ENCODE peak calls at places on chromosomes 5 and 9, in eight cellular contexts. X is PC-3; N is transverse colon; B is CD8-positive, alpha-beta memory T cell; G is lower lobe of right lung; J is endothelial cell of umbilical vein; A is psoas muscle; Q is mesenchymal stem cell. E is an unnamed sample.

GRCh38 chr5:1897386-1897785 is 14.7 kb upstream of the IRX4 start:
- DNase-seq in N (no peak), X (no peak), B (no peak), A (no peak), G (peak; percentile 27), J (no peak), Q (no peak), E (no peak)

GRCh38 chr9:121885345-121885901 is 207.7 kb downstream of the TTLL11 start:
- DNase-seq in J (no peak), X (no peak), A (no peak), B (no peak), N (no peak), Q (peak; percentile 78), G (no peak), E (no peak)

GRCh38 chr5:10856646-10857332 is 95.8 kb upstream of the DAP start:
- DNase-seq in B (no peak), J (peak; percentile 30), X (peak; percentile 62), A (peak; percentile 17), Q (peak; percentile 84), G (no peak), N (peak; percentile 16), E (peak; percentile 83)

GRCh38 chr9:121300283-121301119 is 32.5 kb downstream of the GSN start:
- DNase-seq in J (no peak), Q (no peak), N (no peak), G (no peak), B (no peak), X (no peak), A (no peak), E (no peak)

GRCh38 chr9:94950733-94951590 is 224.5 kb downstream of the AOPEP start:
- DNase-seq in J (peak; percentile 85), B (no peak), N (no peak), A (no peak), X (no peak), G (no peak), Q (no peak), E (no peak)

GRCh38 chr9:70352356-70352755 is 62.1 kb downstream of the KLF9 start:
- DNase-seq in X (peak; percentile 22), G (no peak), N (no peak), B (no peak), J (peak; percentile 20), Q (peak; percentile 34), A (no peak), E (no peak)

GRCh38 chr5:123997354-123998215 is 485.6 kb downstream of the CSNK1G3 start:
- DNase-seq in X (peak; percentile 57), J (no peak), Q (peak; percentile 70), G (no peak), N (no peak), A (no peak), B (no peak), E (no peak)

GRCh38 chr9:101468116-101468515 is 32.5 kb upstream of the ALDOB start:
- DNase-seq in J (no peak), G (no peak), N (no peak), B (no peak), A (no peak), X (no peak), Q (no peak), E (no peak)

GRCh38 chr9:84609779-84610178 is 59.8 kb upstream of the NTRK2 start:
- DNase-seq in A (no peak), J (no peak), G (no peak), B (no peak), Q (no peak), N (no peak), X (no peak), E (no peak)

GRCh38 chr5:151703227-151703626 is 16.5 kb upstream of the SPARC start:
- DNase-seq in B (no peak), N (no peak), J (no peak), G (no peak), X (no peak), A (no peak), Q (no peak), E (no peak)

GRCh38 chr5:41071975-41072374 is 833 bp upstream of the MROH2B start:
- DNase-seq in X (peak; percentile 91), G (no peak), B (no peak), N (no peak), Q (no peak), J (no peak), A (no peak), E (no peak)

GRCh38 chr9:85524531-85524930 is 217.2 kb downstream of the AGTPBP1 start:
- DNase-seq in J (no peak), G (no peak), N (no peak), Q (no peak), X (no peak), A (no peak), B (no peak), E (no peak)

GRCh38 chr9:16624356-16624755 is 246.1 kb downstream of the BNC2 start:
- DNase-seq in X (no peak), N (no peak), J (peak; percentile 13), A (no peak), G (no peak), B (no peak), Q (no peak), E (no peak)

GRCh38 chr9:88400021-88400420 is 11.8 kb downstream of the SPIN1 start:
- DNase-seq in N (no peak), B (no peak), G (no peak), X (peak; percentile 67), Q (peak; percentile 88), J (no peak), A (no peak), E (no peak)

GRCh38 chr9:120856700-120857099 is 14.0 kb upstream of the PSMD5 start:
- DNase-seq in A (no peak), J (no peak), G (peak; percentile 50), N (peak; percentile 79), Q (no peak), X (no peak), B (no peak), E (peak; percentile 34)

GRCh38 chr5:126631920-126632319 is 31.2 kb downstream of the PHAX start:
- DNase-seq in B (no peak), Q (no peak), N (no peak), A (no peak), J (no peak), X (no peak), G (no peak), E (no peak)

GRCh38 chr9:138058181-138058580 is 180.6 kb downstream of the CACNA1B start:
- DNase-seq in B (no peak), A (no peak), G (no peak), X (no peak), N (no peak), J (no peak), Q (no peak), E (no peak)

GRCh38 chr9:34513567-34514214 is 9.1 kb downstream of the ENHO start:
- DNase-seq in G (no peak), Q (no peak), A (no peak), J (no peak), N (no peak), B (no peak), X (peak; percentile 2), E (no peak)

GRCh38 chr5:93874491-93874890 is 133.1 kb upstream of the POU5F2 start:
- DNase-seq in B (no peak), G (no peak), A (no peak), N (no peak), X (no peak), J (no peak), Q (no peak), E (no peak)

GRCh38 chr9:33698267-33698666 is 97.1 kb upstream of the PRSS3 start:
- DNase-seq in Q (no peak), N (no peak), A (no peak), B (no peak), X (peak; percentile 58), G (no peak), J (no peak), E (no peak)

GRCh38 chr9:126145887-126146253 is 180.8 kb upstream of the MVB12B start:
- DNase-seq in A (no peak), J (no peak), N (no peak), B (no peak), G (no peak), X (no peak), Q (no peak), E (no peak)

GRCh38 chr9:20513126-20513913 is 109.0 kb downstream of the MLLT3 start:
- DNase-seq in X (no peak), A (no peak), J (no peak), B (no peak), G (no peak), Q (peak; percentile 9), N (no peak), E (no peak)

GRCh38 chr5:73393606-73394489 is 54.7 kb downstream of the FOXD1 start:
- DNase-seq in G (no peak), A (no peak), J (no peak), B (no peak), X (peak; percentile 22), N (no peak), Q (no peak), E (no peak)

DNA sequence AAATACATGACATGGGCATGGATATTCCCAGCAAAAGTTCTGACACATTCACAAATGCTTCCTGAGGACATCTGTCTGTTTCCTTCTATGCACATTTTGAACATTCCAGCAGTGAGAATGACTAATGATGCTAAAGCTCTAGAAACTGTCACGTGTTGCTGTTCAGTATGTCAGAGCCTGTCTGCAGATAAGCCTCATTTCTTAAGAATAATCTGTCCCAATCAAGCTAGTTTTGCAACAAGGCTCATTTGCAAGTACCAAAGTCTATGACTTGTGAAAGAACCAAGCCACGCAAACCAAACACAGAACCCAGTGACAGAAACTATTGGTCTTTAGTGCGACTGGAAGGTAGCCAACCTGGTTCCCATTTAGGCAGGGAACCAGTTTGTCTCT is 178.5 kb downstream of the C9orf152 start:
- DNase-seq in N (no peak), A (no peak), J (peak; percentile 91), G (no peak), Q (peak; percentile 96), B (no peak), X (peak; percentile 46), E (no peak)
- H3K4me1 ChIP-seq in N (no peaks in the 10 kb centered on the region), A (peaks cover 17% of the 10 kb centered on the region), J (peaks cover 57% of the 10 kb centered on the region), G (peaks cover 19% of the 10 kb centered on the region), Q (peaks cover 15% of the 10 kb centered on the region), B (peaks cover 17% of the 10 kb centered on the region), X (peaks cover 24% of the 10 kb centered on the region), E (no peaks in the 10 kb centered on the region)

GRCh38 chr5:180618487-180618829 is 27.2 kb upstream of the SCGB3A1 start:
- DNase-seq in B (no peak), A (no peak), J (no peak), X (no peak), G (no peak), N (no peak), Q (no peak), E (no peak)
- H3K4me3 ChIP-seq in B (no peak overlapping the region), A (peak overlapping the region; percentile 25), J (no peak overlapping the region), X (no peak overlapping the region), G (peak overlapping the region; percentile 41), N (no peak overlapping the region), Q (peak overlapping the region; percentile 51), E (no peak overlapping the region)

DNA sequence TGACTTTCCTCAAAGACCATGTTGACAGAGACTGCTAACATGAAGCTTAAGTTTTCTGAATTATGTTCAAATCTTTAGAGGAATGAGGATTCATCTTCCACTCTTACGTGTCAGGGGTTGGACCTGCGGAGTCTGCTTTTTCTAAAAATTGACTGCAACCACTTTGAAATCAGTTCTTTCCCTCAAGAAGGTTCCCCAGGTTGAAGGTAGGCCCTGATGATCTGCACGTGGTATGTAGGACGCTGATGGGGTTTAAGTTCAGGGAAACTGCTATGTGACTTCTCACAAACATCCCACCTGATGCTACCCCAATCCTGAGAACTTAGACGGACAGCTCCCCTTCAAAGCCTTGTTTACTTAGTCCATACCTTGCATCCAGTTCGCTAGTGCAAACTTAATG is 7.2 kb downstream of the RACK1 start:
- DNase-seq in Q (no peak), N (no peak), J (no peak), B (no peak), A (no peak), G (no peak), X (no peak), E (no peak)
- H3K36me3 ChIP-seq in Q (peaks cover 97% of the 10 kb centered on the region), N (peaks cover 61% of the 10 kb centered on the region), J (peaks cover 39% of the 10 kb centered on the region), B (peaks cover 79% of the 10 kb centered on the region), A (peaks cover 100% of the 10 kb centered on the region), G (peaks cover 100% of the 10 kb centered on the region), X (peaks cover 58% of the 10 kb centered on the region), E (peaks cover 18% of the 10 kb centered on the region)

GRCh38 chr5:104998169-104998568 is 1435.6 kb upstream of the NUDT12 start:
- DNase-seq in B (no peak), X (peak; percentile 89), G (no peak), A (no peak), Q (no peak), J (no peak), N (no peak), E (no peak)
- H3K4me1 ChIP-seq in B (no peaks in the 10 kb centered on the region), X (peaks cover 18% of the 10 kb centered on the region), G (no peaks in the 10 kb centered on the region), A (no peaks in the 10 kb centered on the region), Q (no peaks in the 10 kb centered on the region), J (no peaks in the 10 kb centered on the region), N (no peaks in the 10 kb centered on the region), E (no peaks in the 10 kb centered on the region)